ENCODE peak calls at places on chromosomes 2 and 18, in seven cellular contexts. R, M, V, K, W, F and A are unnamed samples.

GRCh38 chr2:134324942-134325341 is 71.1 kb downstream of the MGAT5 start:
- DNase-seq in R (no peak), M (no peak), V (no peak), K (no peak), W (no peak), F (no peak), A (no peak)

GRCh38 chr2:28415010-28415409 is 22.4 kb downstream of the FOSL2 start:
- DNase-seq in R (no peak), M (no peak), V (no peak), K (no peak), W (no peak), F (no peak), A (no peak)

GRCh38 chr2:71190959-71191943 is 35.7 kb downstream of the PAIP2B start:
- DNase-seq in R (peak; percentile 79), M (no peak), V (no peak), K (peak; percentile 18), W (no peak), F (no peak), A (no peak)

GRCh38 chr18:49021433-49022129 is 70.8 kb upstream of the SMAD7 start:
- DNase-seq in R (no peak), M (peak; percentile 95), V (no peak), K (peak; percentile 41), W (peak; percentile 45), F (peak; percentile 85), A (no peak)

GRCh38 chr2:123438277-123439050 is 586.6 kb upstream of the CNTNAP5 start:
- DNase-seq in R (no peak), M (no peak), V (no peak), K (no peak), W (no peak), F (no peak), A (no peak)

GRCh38 chr2:24830351-24830750 is 37.1 kb downstream of the CENPO start:
- DNase-seq in R (no peak), M (no peak), V (no peak), K (no peak), W (no peak), F (no peak), A (no peak)

GRCh38 chr2:143635302-143635701 is 506.1 kb downstream of the ARHGAP15 start:
- DNase-seq in R (no peak), M (no peak), V (no peak), K (peak; percentile 6), W (no peak), F (no peak), A (no peak)

GRCh38 chr2:175004730-175004979 is 526 bp downstream of the CHN1 start:
- DNase-seq in R (no peak), M (peak; percentile 67), V (no peak), K (peak; percentile 54), W (no peak), F (no peak), A (no peak)

GRCh38 chr18:48542513-48543181 is 3.8 kb downstream of the CTIF start:
- DNase-seq in R (no peak), M (peak; percentile 58), V (no peak), K (no peak), W (peak; percentile 37), F (no peak), A (no peak)

GRCh38 chr2:142299021-142299420 is 168.2 kb upstream of the LRP1B start:
- DNase-seq in R (no peak), M (no peak), V (no peak), K (no peak), W (no peak), F (no peak), A (no peak)

GRCh38 chr2:88265352-88265960 is 95.3 kb downstream of the THNSL2 start:
- DNase-seq in R (no peak), M (no peak), V (peak; percentile 5), K (no peak), W (peak; percentile 47), F (no peak), A (no peak)

GRCh38 chr18:49178736-49179135 is 228.0 kb upstream of the SMAD7 start:
- DNase-seq in R (no peak), M (no peak), V (no peak), K (peak; percentile 37), W (peak; percentile 19), F (no peak), A (no peak)

GRCh38 chr2:38522754-38523349 is 79.9 kb downstream of the HNRNPLL start:
- DNase-seq in R (no peak), M (no peak), V (no peak), K (no peak), W (no peak), F (no peak), A (no peak)

GRCh38 chr2:60438653-60439052 is 114.8 kb downstream of the BCL11A start:
- DNase-seq in R (no peak), M (no peak), V (no peak), K (no peak), W (no peak), F (no peak), A (no peak)

GRCh38 chr2:167052825-167053224 is 164.5 kb downstream of the XIRP2 start:
- DNase-seq in R (no peak), M (no peak), V (no peak), K (no peak), W (no peak), F (no peak), A (no peak)

GRCh38 chr2:66170681-66171234 is 264.2 kb upstream of the MEIS1 start:
- DNase-seq in R (no peak), M (no peak), V (no peak), K (no peak), W (no peak), F (no peak), A (no peak)

GRCh38 chr2:160666019-160666676 is 172.5 kb upstream of the RBMS1 start:
- DNase-seq in R (no peak), M (no peak), V (peak; percentile 93), K (peak; percentile 27), W (no peak), F (no peak), A (no peak)

GRCh38 chr18:23888880-23889279 is 125.7 kb upstream of the TTC39C start:
- DNase-seq in R (peak; percentile 12), M (no peak), V (no peak), K (no peak), W (no peak), F (no peak), A (no peak)

GRCh38 chr18:56639094-56639361 is 636 bp upstream of the TXNL1 start:
- DNase-seq in R (no peak), M (no peak), V (no peak), K (no peak), W (no peak), F (no peak), A (no peak)

GRCh38 chr2:164747140-164747539 is 94.5 kb downstream of the COBLL1 start:
- DNase-seq in R (no peak), M (no peak), V (no peak), K (no peak), W (no peak), F (no peak), A (no peak)

GRCh38 chr2:164747786-164748433 is 93.7 kb downstream of the COBLL1 start:
- DNase-seq in R (no peak), M (no peak), V (no peak), K (no peak), W (no peak), F (no peak), A (no peak)

GRCh38 chr2:164745012-164745797 is 96.4 kb downstream of the COBLL1 start:
- DNase-seq in R (no peak), M (no peak), V (no peak), K (no peak), W (no peak), F (no peak), A (no peak)

GRCh38 chr2:164742738-164743317 is 98.8 kb downstream of the COBLL1 start:
- DNase-seq in R (no peak), M (no peak), V (no peak), K (peak; percentile 29), W (no peak), F (no peak), A (no peak)

GRCh38 chr2:164746713-164747112 is 94.9 kb downstream of the COBLL1 start:
- DNase-seq in R (no peak), M (no peak), V (no peak), K (no peak), W (no peak), F (no peak), A (no peak)
- TF ChIP-seq CTCF in R (no peak), M (no peak), V (no peak), K (no peak), W (no peak), F (no peak), A (no peak)

GRCh38 chr18:36095936-36096519 is 28.7 kb upstream of the RPRD1A start:
- DNase-seq in R (no peak), M (no peak), V (peak; percentile 56), K (peak; percentile 63), W (peak; percentile 56), F (no peak), A (no peak)
- TF ChIP-seq CTCF in R (peak; percentile 52), M (peak; percentile 77), V (peak; percentile 41), K (peak; percentile 45), W (peak; percentile 88), F (peak; percentile 56), A (peak; percentile 37)

GRCh38 chr2:233531880-233532458 is 34.6 kb downstream of the USP40 start:
- DNase-seq in R (no peak), M (peak; percentile 47), V (no peak), K (no peak), W (no peak), F (no peak), A (no peak)

GRCh38 chr2:233530381-233530780 is 36.2 kb downstream of the USP40 start:
- DNase-seq in R (no peak), M (no peak), V (no peak), K (no peak), W (no peak), F (no peak), A (no peak)

GRCh38 chr2:233535276-233535675 is 31.3 kb downstream of the USP40 start:
- DNase-seq in R (no peak), M (no peak), V (no peak), K (no peak), W (no peak), F (no peak), A (no peak)

GRCh38 chr2:233528182-233528581 is 38.4 kb downstream of the USP40 start:
- DNase-seq in R (no peak), M (no peak), V (no peak), K (peak; percentile 4), W (no peak), F (no peak), A (no peak)

DNA sequence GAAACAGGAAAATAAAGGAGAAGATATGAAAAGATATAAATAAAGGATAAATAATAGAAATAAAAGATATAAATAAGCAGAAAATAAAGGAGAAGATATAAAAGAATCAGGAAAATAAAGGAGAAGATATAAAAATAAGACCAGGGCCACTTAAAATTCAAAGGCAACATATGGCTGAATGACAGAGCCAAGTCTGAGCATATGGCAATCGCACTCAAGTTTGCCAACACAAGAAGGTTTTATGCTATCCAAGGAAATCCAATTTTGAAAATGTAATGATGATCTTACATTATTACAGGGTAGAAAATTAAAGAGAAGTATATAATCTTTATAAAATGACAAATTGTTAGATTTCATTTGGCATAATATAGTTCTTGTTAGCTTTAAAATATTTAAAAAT is 33.6 kb downstream of the USP40 start:
- DNase-seq in R (no peak), M (no peak), V (no peak), K (no peak), W (no peak), F (no peak), A (no peak)
- TF ChIP-seq CTCF in R (no peak), M (no peak), V (no peak), K (no peak), W (no peak), F (no peak), A (no peak)

DNA sequence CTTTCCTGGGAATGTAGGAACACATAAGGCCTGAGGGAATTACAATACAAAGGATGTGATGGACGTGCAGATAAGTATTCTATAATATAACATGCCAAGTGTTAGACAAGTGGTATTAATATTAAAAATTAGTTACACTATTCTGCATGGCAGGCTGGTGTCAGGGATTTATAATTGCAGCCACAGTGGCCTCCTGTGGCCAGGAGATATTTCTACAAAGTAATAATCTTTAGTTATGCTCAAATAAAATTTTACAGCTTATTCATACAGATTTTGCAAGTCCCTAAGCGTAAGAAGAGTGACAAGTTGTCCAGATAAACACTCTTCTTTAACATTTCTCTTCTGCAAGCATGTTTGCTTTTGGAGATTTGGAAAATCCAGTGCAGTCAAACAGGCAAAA is 90.4 kb upstream of the CBLN2 start:
- DNase-seq in R (no peak), M (no peak), V (no peak), K (no peak), W (no peak), F (no peak), A (no peak)
- TF ChIP-seq CTCF in R (no peak), M (no peak), V (no peak), K (no peak), W (no peak), F (no peak), A (no peak)